ENCODE peak calls at places on chromosomes 2 and 18, in four cellular contexts. One of them, this sample, is unnamed.
A peak's percentile ranks its signal among the peaks of the same experiment; 100 is the strongest.

GRCh38 chr2:29235411-29235810 is 120.2 kb downstream of the CLIP4 start:
- DNase-seq in stomach: no peak
- DNase-seq in GM23248: no peak
- DNase-seq in CD4-positive, alpha-beta memory T cell: no peak
- DNase-seq in this sample: no peak

GRCh38 chr18:59743561-59743960 is 46.3 kb upstream of the CCBE1 start:
- DNase-seq in stomach: no peak
- DNase-seq in GM23248: peak; percentile 57
- DNase-seq in CD4-positive, alpha-beta memory T cell: no peak
- DNase-seq in this sample: no peak

GRCh38 chr2:231102772-231103171 is 22.1 kb downstream of the HTR2B start:
- DNase-seq in stomach: no peak
- DNase-seq in GM23248: peak; percentile 60
- DNase-seq in CD4-positive, alpha-beta memory T cell: no peak
- DNase-seq in this sample: no peak

GRCh38 chr18:2971741-2972552 is 41.0 kb downstream of the LPIN2 start:
- DNase-seq in stomach: peak; percentile 51
- DNase-seq in GM23248: peak; percentile 75
- DNase-seq in CD4-positive, alpha-beta memory T cell: peak; percentile 75
- DNase-seq in this sample: peak; percentile 54

GRCh38 chr18:58417752-58418151 is 211.1 kb downstream of the ALPK2 start:
- DNase-seq in stomach: no peak
- DNase-seq in GM23248: peak; percentile 64
- DNase-seq in CD4-positive, alpha-beta memory T cell: no peak
- DNase-seq in this sample: no peak

GRCh38 chr2:1829831-1830230 is 85.5 kb upstream of the PXDN start:
- DNase-seq in stomach: no peak
- DNase-seq in GM23248: no peak
- DNase-seq in CD4-positive, alpha-beta memory T cell: no peak
- DNase-seq in this sample: no peak

GRCh38 chr2:23680951-23681350 is 246.0 kb downstream of the ATAD2B start:
- DNase-seq in stomach: no peak
- DNase-seq in GM23248: no peak
- DNase-seq in CD4-positive, alpha-beta memory T cell: no peak
- DNase-seq in this sample: no peak

GRCh38 chr2:60530660-60531276 is 22.7 kb downstream of the BCL11A start:
- DNase-seq in stomach: peak; percentile 94
- DNase-seq in GM23248: no peak
- DNase-seq in CD4-positive, alpha-beta memory T cell: no peak
- DNase-seq in this sample: no peak

GRCh38 chr2:854460-854859 is 96.2 kb upstream of the SNTG2 start:
- DNase-seq in stomach: peak; percentile 60
- DNase-seq in GM23248: peak; percentile 44
- DNase-seq in CD4-positive, alpha-beta memory T cell: no peak
- DNase-seq in this sample: peak; percentile 17

GRCh38 chr2:43255249-43255960 is 29.0 kb upstream of the ZFP36L2 start:
- DNase-seq in stomach: no peak
- DNase-seq in GM23248: no peak
- DNase-seq in CD4-positive, alpha-beta memory T cell: no peak
- DNase-seq in this sample: no peak

GRCh38 chr2:101418704-101419663 is 31.7 kb upstream of the CREG2 start:
- DNase-seq in stomach: peak; percentile 68
- DNase-seq in GM23248: peak; percentile 82
- DNase-seq in CD4-positive, alpha-beta memory T cell: peak; percentile 65
- DNase-seq in this sample: peak; percentile 67

GRCh38 chr18:44949967-44950366 is 269.3 kb downstream of the SETBP1 start:
- DNase-seq in stomach: no peak
- DNase-seq in GM23248: no peak
- DNase-seq in CD4-positive, alpha-beta memory T cell: no peak
- DNase-seq in this sample: no peak

GRCh38 chr2:20352230-20353216 is 1.9 kb upstream of the PUM2 start:
- DNase-seq in stomach: no peak
- DNase-seq in GM23248: no peak
- DNase-seq in CD4-positive, alpha-beta memory T cell: no peak
- DNase-seq in this sample: no peak

GRCh38 chr2:96267159-96267971 is 1.3 kb downstream of the CIAO1 start:
- DNase-seq in stomach: peak; percentile 40
- DNase-seq in GM23248: peak; percentile 73
- DNase-seq in CD4-positive, alpha-beta memory T cell: peak; percentile 42
- DNase-seq in this sample: peak; percentile 62

GRCh38 chr2:218168635-218169462 is 2.1 kb upstream of the CXCR1 start:
- DNase-seq in stomach: peak; percentile 73
- DNase-seq in GM23248: peak; percentile 46
- DNase-seq in CD4-positive, alpha-beta memory T cell: peak; percentile 60
- DNase-seq in this sample: peak; percentile 51

GRCh38 chr2:216842634-216843033 is 17.2 kb downstream of the TNP1 start:
- DNase-seq in stomach: no peak
- DNase-seq in GM23248: no peak
- DNase-seq in CD4-positive, alpha-beta memory T cell: no peak
- DNase-seq in this sample: no peak

GRCh38 chr2:84741182-84741822 is 139.6 kb downstream of the TRABD2A start:
- DNase-seq in stomach: peak; percentile 26
- DNase-seq in GM23248: peak; percentile 36
- DNase-seq in CD4-positive, alpha-beta memory T cell: peak; percentile 58
- DNase-seq in this sample: peak; percentile 56

GRCh38 chr2:135985826-135986393 is 484 bp upstream of the DARS1 start:
- DNase-seq in stomach: no peak
- DNase-seq in GM23248: no peak
- DNase-seq in CD4-positive, alpha-beta memory T cell: peak; percentile 78
- DNase-seq in this sample: peak; percentile 80

GRCh38 chr2:144643537-144644336 is 123.8 kb upstream of the ZEB2 start:
- DNase-seq in stomach: no peak
- DNase-seq in GM23248: no peak
- DNase-seq in CD4-positive, alpha-beta memory T cell: no peak
- DNase-seq in this sample: no peak

GRCh38 chr2:15058015-15058414 is 425.5 kb downstream of the LRATD1 start:
- DNase-seq in stomach: no peak
- DNase-seq in GM23248: peak; percentile 27
- DNase-seq in CD4-positive, alpha-beta memory T cell: no peak
- DNase-seq in this sample: peak; percentile 28

GRCh38 chr2:10813085-10813748 is 632 bp upstream of the PDIA6 start:
- DNase-seq in stomach: no peak
- DNase-seq in GM23248: peak; percentile 74
- DNase-seq in CD4-positive, alpha-beta memory T cell: no peak
- DNase-seq in this sample: no peak

GRCh38 chr2:241000831-241001321 is 2.5 kb downstream of the SNED1 start:
- DNase-seq in stomach: peak; percentile 37
- DNase-seq in GM23248: no peak
- DNase-seq in CD4-positive, alpha-beta memory T cell: no peak
- DNase-seq in this sample: no peak

GRCh38 chr2:119683717-119684443 is 4.9 kb downstream of the TMEM177 start:
- DNase-seq in stomach: peak; percentile 20
- DNase-seq in GM23248: no peak
- DNase-seq in CD4-positive, alpha-beta memory T cell: no peak
- DNase-seq in this sample: no peak

GRCh38 chr2:138827426-138828054 is 47.4 kb upstream of the NXPH2 start:
- DNase-seq in stomach: no peak
- DNase-seq in GM23248: peak; percentile 67
- DNase-seq in CD4-positive, alpha-beta memory T cell: peak; percentile 49
- DNase-seq in this sample: no peak

GRCh38 chr2:172081248-172082022 is 3.9 kb upstream of the DLX1 start:
- DNase-seq in stomach: no peak
- DNase-seq in GM23248: no peak
- DNase-seq in CD4-positive, alpha-beta memory T cell: peak; percentile 8
- DNase-seq in this sample: peak; percentile 20

GRCh38 chr2:236631361-236632291 is 62.0 kb downstream of the ACKR3 start:
- DNase-seq in stomach: peak; percentile 25
- DNase-seq in GM23248: peak; percentile 55
- DNase-seq in CD4-positive, alpha-beta memory T cell: no peak
- DNase-seq in this sample: no peak

GRCh38 chr2:98269274-98269673 is 77.0 kb upstream of the CNGA3 start:
- DNase-seq in stomach: no peak
- DNase-seq in GM23248: peak; percentile 73
- DNase-seq in CD4-positive, alpha-beta memory T cell: peak; percentile 5
- DNase-seq in this sample: no peak

GRCh38 chr18:7567487-7568425 is 640 bp downstream of the PTPRM start:
- DNase-seq in stomach: peak; percentile 52
- DNase-seq in GM23248: peak; percentile 89
- DNase-seq in CD4-positive, alpha-beta memory T cell: peak; percentile 15
- DNase-seq in this sample: peak; percentile 2

GRCh38 chr18:26686532-26686931 is 138.2 kb upstream of the KCTD1 start:
- DNase-seq in stomach: no peak
- DNase-seq in GM23248: no peak
- DNase-seq in CD4-positive, alpha-beta memory T cell: no peak
- DNase-seq in this sample: no peak

GRCh38 chr2:28880193-28880592 is 10.1 kb upstream of the TRMT61B start:
- DNase-seq in stomach: no peak
- DNase-seq in GM23248: no peak
- DNase-seq in CD4-positive, alpha-beta memory T cell: no peak
- DNase-seq in this sample: no peak

GRCh38 chr2:167052825-167053224 is 164.5 kb downstream of the XIRP2 start:
- DNase-seq in stomach: no peak
- DNase-seq in GM23248: peak; percentile 53
- DNase-seq in CD4-positive, alpha-beta memory T cell: no peak
- DNase-seq in this sample: no peak

GRCh38 chr2:232402518-232402917 is 4.1 kb upstream of the ALPG start:
- DNase-seq in stomach: no peak
- DNase-seq in GM23248: no peak
- DNase-seq in CD4-positive, alpha-beta memory T cell: no peak
- DNase-seq in this sample: no peak

DNA sequence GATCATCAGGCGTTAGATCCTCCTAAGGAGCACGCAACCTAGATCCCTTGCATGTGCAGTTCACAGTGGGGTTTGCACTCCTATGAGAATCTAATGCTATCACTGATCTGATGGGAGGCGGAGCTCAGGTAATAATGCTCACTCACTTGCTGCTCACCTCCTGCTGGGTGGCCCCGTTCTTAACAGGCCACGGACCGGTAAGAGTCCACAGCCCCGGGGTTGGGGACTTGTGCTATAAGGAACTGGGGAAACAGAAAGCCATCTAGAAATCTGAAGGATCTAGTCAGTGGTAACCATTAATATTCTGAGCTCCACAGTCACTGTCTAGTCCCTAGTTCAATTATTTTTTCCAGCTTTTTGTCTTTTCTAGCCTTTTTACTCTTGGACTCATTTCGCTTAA is 44.7 kb upstream of the GAREM2 start:
- DNase-seq in stomach: no peak
- DNase-seq in GM23248: no peak
- DNase-seq in CD4-positive, alpha-beta memory T cell: no peak
- DNase-seq in this sample: no peak
- H3K27ac ChIP-seq in stomach: no peak overlapping the region
- H3K27ac ChIP-seq in GM23248: no peak overlapping the region
- H3K27ac ChIP-seq in CD4-positive, alpha-beta memory T cell: no peak overlapping the region
- H3K27ac ChIP-seq in this sample: no peak overlapping the region

DNA sequence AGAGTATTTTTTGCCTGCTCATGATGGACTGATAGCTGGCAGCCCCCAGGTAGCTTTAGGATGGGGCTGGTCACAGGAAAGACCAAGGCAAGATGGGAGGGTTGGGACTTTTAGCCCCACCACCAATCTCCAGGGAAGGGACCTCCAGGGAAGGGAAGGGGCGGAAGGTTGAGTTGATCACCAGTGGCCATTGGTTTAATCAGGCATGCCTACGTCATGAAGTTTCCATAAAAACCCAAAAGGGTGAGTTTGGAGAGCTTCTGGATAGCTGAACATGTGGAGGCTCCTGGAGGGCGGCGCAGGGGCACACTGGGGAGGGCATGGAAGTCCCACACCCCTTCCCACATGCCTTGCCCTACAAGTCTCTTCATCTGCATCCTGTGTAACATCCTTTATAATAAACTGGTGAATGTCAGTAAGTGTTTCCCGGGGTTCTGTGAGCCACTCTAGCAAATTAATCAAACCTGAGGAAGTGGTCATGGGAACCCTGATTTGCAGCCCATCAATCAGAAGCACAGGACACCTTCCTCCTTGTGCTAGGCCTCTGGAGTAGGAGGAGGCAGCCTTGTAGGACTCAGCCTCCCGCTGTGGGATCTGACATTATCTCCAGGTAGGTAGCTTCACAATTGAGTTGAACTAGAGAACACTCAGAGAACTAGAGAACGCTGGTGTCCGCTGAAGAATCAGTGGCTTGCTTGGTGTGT is 30.3 kb downstream of the RAB31 start:
- DNase-seq in stomach: no peak
- DNase-seq in GM23248: no peak
- DNase-seq in CD4-positive, alpha-beta memory T cell: no peak
- DNase-seq in this sample: no peak
- H3K4me1 ChIP-seq in stomach: peaks cover 12% of the 10 kb centered on the region
- H3K4me1 ChIP-seq in GM23248: peaks cover 54% of the 10 kb centered on the region
- H3K4me1 ChIP-seq in CD4-positive, alpha-beta memory T cell: no peaks in the 10 kb centered on the region
- H3K4me1 ChIP-seq in this sample: no peaks in the 10 kb centered on the region

DNA sequence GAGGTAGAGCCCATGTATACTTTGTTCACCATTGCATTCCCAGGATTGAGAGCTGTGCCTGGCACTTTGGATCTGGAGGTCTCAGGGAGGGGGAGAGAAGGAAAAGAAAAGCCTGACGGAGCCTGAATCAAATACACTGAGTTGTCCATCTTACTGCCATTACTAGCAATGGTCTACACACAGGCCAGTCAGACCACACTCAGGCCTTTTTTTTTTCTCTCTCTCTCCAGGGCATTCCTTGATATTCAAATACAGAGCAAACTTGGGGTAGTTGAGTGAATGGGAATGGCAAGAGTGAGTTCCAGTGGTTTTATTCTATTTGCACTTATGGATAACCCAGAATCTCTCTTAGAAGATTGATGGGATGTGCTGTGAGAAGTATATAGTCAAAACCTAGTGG is 11.8 kb downstream of the DSEL start:
- DNase-seq in stomach: no peak
- DNase-seq in GM23248: no peak
- DNase-seq in CD4-positive, alpha-beta memory T cell: no peak
- DNase-seq in this sample: no peak
- H3K27ac ChIP-seq in stomach: no peak overlapping the region
- H3K27ac ChIP-seq in GM23248: no peak overlapping the region
- H3K27ac ChIP-seq in CD4-positive, alpha-beta memory T cell: no peak overlapping the region
- H3K27ac ChIP-seq in this sample: no peak overlapping the region

GRCh38 chr2:56013475-56013874 is 89.9 kb upstream of the EFEMP1 start:
- DNase-seq in stomach: no peak
- DNase-seq in GM23248: no peak
- DNase-seq in CD4-positive, alpha-beta memory T cell: no peak
- DNase-seq in this sample: no peak

GRCh38 chr2:56014075-56014730 is 90.6 kb upstream of the EFEMP1 start:
- DNase-seq in stomach: no peak
- DNase-seq in GM23248: no peak
- DNase-seq in CD4-positive, alpha-beta memory T cell: no peak
- DNase-seq in this sample: no peak

GRCh38 chr2:56009758-56010534 is 86.4 kb upstream of the EFEMP1 start:
- DNase-seq in stomach: no peak
- DNase-seq in GM23248: peak; percentile 75
- DNase-seq in CD4-positive, alpha-beta memory T cell: no peak
- DNase-seq in this sample: no peak

GRCh38 chr2:56012216-56012615 is 88.6 kb upstream of the EFEMP1 start:
- DNase-seq in stomach: no peak
- DNase-seq in GM23248: no peak
- DNase-seq in CD4-positive, alpha-beta memory T cell: no peak
- DNase-seq in this sample: no peak

DNA sequence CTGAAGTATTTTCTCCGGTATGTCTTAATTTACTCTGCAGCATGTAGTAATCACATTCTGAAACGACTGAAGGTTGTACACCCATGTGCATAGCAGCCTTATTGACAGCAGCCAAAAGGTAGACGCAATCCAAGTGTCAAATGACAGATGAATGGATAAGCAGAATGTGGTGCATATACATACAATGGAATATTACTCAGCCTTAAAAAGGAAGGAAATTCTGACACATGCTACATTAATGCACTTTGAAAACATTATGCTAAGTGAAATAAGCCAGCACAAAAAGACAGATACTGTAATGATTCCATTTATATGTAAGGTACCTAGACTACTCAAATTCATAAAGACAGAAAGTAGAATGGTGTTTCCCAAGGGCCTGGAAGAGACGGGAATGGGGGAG is 88.0 kb upstream of the EFEMP1 start:
- DNase-seq in stomach: no peak
- DNase-seq in GM23248: no peak
- DNase-seq in CD4-positive, alpha-beta memory T cell: no peak
- DNase-seq in this sample: no peak
- H3K4me1 ChIP-seq in stomach: no peaks in the 10 kb centered on the region
- H3K4me1 ChIP-seq in GM23248: peaks cover 17% of the 10 kb centered on the region
- H3K4me1 ChIP-seq in CD4-positive, alpha-beta memory T cell: no peaks in the 10 kb centered on the region
- H3K4me1 ChIP-seq in this sample: no peaks in the 10 kb centered on the region